ENCODE peak calls at places on chromosomes 2 and 18, in four cellular contexts. C is MM.1S, K is mammary epithelial cell, S is lung. J is an unnamed sample.

GRCh38 chr18:46623541-46623940 is 33.5 kb downstream of the LOXHD1 start:
- DNase-seq in C (peak; percentile 34), K (peak; percentile 6), S (peak; percentile 28), J (no peak)

GRCh38 chr18:59617468-59617932 is 79.7 kb downstream of the CCBE1 start:
- DNase-seq in C (no peak), K (peak; percentile 16), S (no peak), J (no peak)

GRCh38 chr2:66428986-66429612 is 5.8 kb upstream of the MEIS1 start:
- DNase-seq in C (peak; percentile 71), K (peak; percentile 41), S (no peak), J (no peak)

GRCh38 chr2:144875996-144876395 is 356.1 kb upstream of the ZEB2 start:
- DNase-seq in C (no peak), K (no peak), S (no peak), J (no peak)

GRCh38 chr2:221573430-221574230 is 1.5 kb upstream of the EPHA4 start:
- DNase-seq in C (peak; percentile 75), K (peak; percentile 69), S (peak; percentile 87), J (peak; percentile 73)

GRCh38 chr18:7766383-7766782 is 199.3 kb downstream of the PTPRM start:
- DNase-seq in C (no peak), K (no peak), S (no peak), J (no peak)

GRCh38 chr2:65450810-65451209 is 18.4 kb upstream of the SPRED2 start:
- DNase-seq in C (no peak), K (no peak), S (no peak), J (no peak)

GRCh38 chr2:15170068-15170775 is 390.9 kb downstream of the NBAS start:
- DNase-seq in C (no peak), K (no peak), S (no peak), J (no peak)

GRCh38 chr2:70923378-70924015 is 12.2 kb upstream of the ATP6V1B1 start:
- DNase-seq in C (peak; percentile 23), K (no peak), S (no peak), J (no peak)

DNA sequence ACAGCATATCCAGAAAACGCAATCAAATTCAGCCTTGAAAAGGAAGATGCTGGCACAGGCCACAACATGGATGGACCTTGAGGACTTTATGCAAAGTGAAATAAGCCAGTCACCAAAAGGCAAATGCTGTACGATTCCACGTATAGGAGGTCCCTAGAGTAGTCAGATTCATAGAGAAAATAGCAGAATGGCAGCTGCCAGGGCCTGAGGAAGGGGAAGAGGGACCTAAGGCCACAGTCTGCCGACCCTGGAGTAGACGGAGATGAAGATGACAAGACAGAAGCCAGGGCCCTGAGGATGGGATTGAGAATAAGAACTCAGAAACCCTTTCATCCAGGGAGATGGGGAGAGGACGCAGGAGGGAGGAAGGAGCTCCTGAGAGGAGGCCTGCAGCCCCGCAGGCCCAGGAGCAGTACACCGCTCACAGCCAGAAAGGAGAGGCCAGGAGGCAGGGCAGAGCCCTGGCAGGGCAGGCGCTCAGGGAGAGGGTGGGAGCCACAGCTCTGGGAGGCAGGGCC is 8.1 kb upstream of the MTERF4 start:
- DNase-seq in C (no peak), K (no peak), S (no peak), J (no peak)
- H3K4me1 ChIP-seq in C (no peaks in the 10 kb centered on the region), K (no peaks in the 10 kb centered on the region), S (no peaks in the 10 kb centered on the region), J (peaks cover 67% of the 10 kb centered on the region)

GRCh38 chr2:201152517-201152916 is 30.4 kb upstream of the CASP10 start:
- DNase-seq in C (no peak), K (no peak), S (no peak), J (no peak)

GRCh38 chr2:201154615-201155014 is 28.3 kb upstream of the CASP10 start:
- DNase-seq in C (no peak), K (no peak), S (no peak), J (no peak)

GRCh38 chr2:201150454-201151020 is 32.4 kb upstream of the CASP10 start:
- DNase-seq in C (no peak), K (no peak), S (no peak), J (no peak)

GRCh38 chr2:201151127-201152074 is 31.5 kb upstream of the CASP10 start:
- DNase-seq in C (no peak), K (peak; percentile 88), S (no peak), J (no peak)

DNA sequence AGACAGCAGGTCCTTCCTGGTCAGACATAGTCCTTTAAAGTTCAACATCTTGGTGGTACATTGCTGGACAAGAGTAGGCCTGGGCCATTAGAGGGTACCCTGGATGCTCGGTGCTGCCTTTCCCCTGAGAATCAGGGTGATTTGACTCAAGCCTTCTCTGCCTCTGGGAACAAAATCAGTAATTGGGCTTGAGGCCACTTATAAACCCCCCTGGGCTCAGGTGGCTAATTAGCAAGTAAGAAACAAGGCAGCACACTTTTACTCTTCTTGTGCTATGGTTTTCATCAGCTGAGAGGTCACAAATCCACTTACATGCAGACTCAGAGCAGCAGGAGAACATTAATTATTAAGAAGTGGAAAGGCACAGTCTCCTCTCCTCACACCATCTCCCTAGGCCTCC is 29.9 kb upstream of the CASP10 start:
- DNase-seq in C (no peak), K (no peak), S (no peak), J (no peak)
- H3K27ac ChIP-seq in C (no peak overlapping the region), K (peak overlapping the region; percentile 100), S (peak overlapping the region; percentile 40), J (no peak overlapping the region)

GRCh38 chr2:160228141-160228963 is 28.3 kb upstream of the ITGB6 start:
- DNase-seq in C (no peak), K (peak; percentile 91), S (no peak), J (no peak)

GRCh38 chr2:160224507-160224906 is 24.4 kb upstream of the ITGB6 start:
- DNase-seq in C (no peak), K (no peak), S (no peak), J (no peak)

GRCh38 chr2:160225722-160226121 is 25.6 kb upstream of the ITGB6 start:
- DNase-seq in C (no peak), K (peak; percentile 96), S (no peak), J (no peak)

GRCh38 chr2:160227252-160227651 is 27.2 kb upstream of the ITGB6 start:
- DNase-seq in C (no peak), K (peak; percentile 82), S (no peak), J (no peak)

GRCh38 chr2:160226367-160226766 is 26.3 kb upstream of the ITGB6 start:
- DNase-seq in C (no peak), K (no peak), S (no peak), J (no peak)
- H3K4me1 ChIP-seq in C (peaks cover 12% of the 10 kb centered on the region), K (peaks cover 92% of the 10 kb centered on the region), S (peaks cover 8% of the 10 kb centered on the region), J (peaks cover 16% of the 10 kb centered on the region)

DNA sequence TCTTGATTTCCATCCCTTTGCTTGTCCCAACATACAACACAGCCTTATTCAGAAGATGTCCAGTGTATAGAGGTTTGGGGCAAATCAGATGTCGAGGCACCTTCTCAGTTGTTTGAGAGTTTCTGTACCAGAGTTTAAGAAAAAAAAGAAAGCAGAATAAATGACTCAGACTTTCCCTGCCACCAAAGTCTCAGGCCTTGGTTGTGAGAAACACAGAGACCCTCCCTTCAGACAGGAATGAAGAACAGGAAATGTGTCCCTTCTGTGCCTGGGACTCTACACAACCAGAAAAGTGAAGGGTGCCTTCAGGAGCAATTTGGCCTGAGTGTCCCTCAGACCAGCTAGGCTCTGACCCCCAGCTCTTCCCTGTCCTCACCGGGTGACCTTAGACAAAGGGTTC is 37.3 kb upstream of the REL start:
- DNase-seq in C (no peak), K (no peak), S (no peak), J (no peak)
- H3K27ac ChIP-seq in C (no peak overlapping the region), K (no peak overlapping the region), S (no peak overlapping the region), J (no peak overlapping the region)

DNA sequence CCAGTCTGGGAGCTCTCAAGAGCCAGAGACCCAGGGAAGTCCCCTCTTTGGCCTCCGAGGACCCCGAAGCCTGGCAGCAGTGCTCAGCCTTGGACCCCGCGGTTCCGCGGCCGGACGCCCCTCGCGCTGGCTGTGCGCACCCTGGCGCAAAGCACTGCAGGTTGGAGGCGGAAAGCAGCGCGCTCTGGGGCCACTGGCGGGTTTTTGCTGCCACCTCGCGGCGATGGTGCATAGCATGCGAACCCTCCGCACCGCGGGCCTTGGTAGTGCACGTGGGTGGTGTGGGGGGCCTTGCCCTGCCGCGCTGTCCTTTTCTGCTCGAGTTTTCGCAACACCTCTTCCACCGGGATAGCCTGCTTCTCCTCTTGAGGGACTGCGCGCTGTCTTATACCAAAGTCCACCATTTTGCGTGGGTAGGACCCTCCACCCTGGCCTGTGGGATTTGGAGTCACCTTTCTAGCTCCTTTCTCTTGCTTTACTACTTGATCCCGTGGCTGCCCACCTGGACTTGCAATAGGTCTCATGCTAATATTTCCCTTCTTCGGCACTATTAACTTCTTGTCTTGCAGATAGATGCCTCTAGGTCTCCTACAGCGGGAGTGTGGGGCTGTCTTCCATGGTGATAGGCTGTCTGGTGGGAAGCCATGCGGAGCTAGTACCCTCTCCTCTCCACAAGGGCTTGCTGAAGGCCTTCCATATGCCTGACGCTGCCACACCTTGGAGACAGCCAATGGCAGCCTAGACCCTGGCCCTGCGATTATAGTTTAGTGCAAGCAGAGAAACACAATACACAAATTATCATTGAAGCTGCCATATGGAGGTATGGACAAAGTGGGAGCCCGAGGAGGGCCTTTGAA is 14.3 kb downstream of the SIX3 start:
- DNase-seq in C (peak; percentile 72), K (peak; percentile 54), S (peak; percentile 70), J (peak; percentile 57)
- H3K4me1 ChIP-seq in C (peaks cover 3% of the 10 kb centered on the region), K (peaks cover 38% of the 10 kb centered on the region), S (no peaks in the 10 kb centered on the region), J (peaks cover 13% of the 10 kb centered on the region)

DNA sequence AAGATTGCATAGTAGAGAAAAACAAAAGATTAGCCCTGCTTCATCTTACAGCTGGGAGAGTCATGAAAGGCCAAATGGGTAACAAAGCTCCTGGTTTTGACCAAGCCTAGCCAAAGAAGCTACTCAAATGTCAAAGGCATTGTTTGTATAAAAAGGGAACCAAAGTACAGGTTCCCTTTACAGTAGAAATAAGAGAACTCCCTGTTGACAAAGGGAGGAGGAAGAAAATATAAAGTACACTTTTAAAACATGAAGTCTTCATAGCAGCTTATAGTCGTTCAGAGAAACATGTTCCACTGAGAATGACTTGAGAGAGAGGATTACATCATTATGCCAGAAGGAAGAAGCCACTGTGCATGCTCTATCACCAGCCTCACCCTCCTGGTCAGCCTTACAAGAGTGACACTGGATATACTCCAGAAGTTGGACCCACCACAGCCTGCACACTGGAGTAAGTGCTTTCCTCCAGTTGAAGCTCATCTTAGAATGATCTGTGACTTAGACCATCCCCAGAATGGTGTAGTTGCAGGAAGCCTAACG is 2.5 kb upstream of the DHRS9 start:
- DNase-seq in C (no peak), K (no peak), S (no peak), J (no peak)
- H3K27ac ChIP-seq in C (no peak overlapping the region), K (no peak overlapping the region), S (no peak overlapping the region), J (no peak overlapping the region)

DNA sequence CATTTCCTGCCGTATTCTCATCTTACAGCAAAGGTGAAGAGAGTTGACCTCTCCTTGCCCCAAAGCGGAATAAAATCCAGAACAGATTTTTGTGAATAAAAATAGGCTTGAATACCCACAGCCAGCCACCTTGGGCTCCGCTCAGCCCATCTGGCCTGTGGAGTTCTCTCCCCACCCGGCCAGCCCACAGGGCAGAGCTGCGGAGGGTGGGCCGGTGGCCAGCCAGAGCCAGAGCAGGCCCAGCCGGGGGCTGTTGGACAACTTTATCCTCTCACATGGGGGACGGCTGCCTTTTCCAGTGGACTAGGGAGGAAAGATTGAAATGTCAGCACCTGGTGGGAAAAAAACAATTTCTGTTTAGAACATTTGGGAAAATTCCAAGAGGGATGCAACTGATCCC is 85.7 kb downstream of the APOB start:
- DNase-seq in C (no peak), K (no peak), S (no peak), J (no peak)
- H3K4me1 ChIP-seq in C (no peaks in the 10 kb centered on the region), K (no peaks in the 10 kb centered on the region), S (no peaks in the 10 kb centered on the region), J (no peaks in the 10 kb centered on the region)

J was measured in CD4-positive, alpha-beta memory T cell.